ENCODE peak calls at places on chromosomes 12 and 14, in five cellular contexts. N is HepG2, C is HCT116, M is transverse colon, T is sigmoid colon. O is an unnamed sample.

GRCh38 chr14:86115972-86116371 is 586.0 kb downstream of the FLRT2 start:
- DNase-seq in N (no peak), C (no peak), M (no peak), T (no peak), O (no peak)

GRCh38 chr12:62813031-62813829 is 121.7 kb downstream of the PPM1H start:
- DNase-seq in N (no peak), C (peak; percentile 45), M (peak; percentile 45), T (peak; percentile 76), O (no peak)

GRCh38 chr12:67764946-67765619 is 116.5 kb downstream of the DYRK2 start:
- DNase-seq in N (no peak), C (no peak), M (no peak), T (no peak), O (no peak)

GRCh38 chr12:108609535-108610335 is 11.9 kb upstream of the TMEM119 start:
- DNase-seq in N (no peak), C (no peak), M (peak; percentile 67), T (peak; percentile 94), O (no peak)

GRCh38 chr14:35539969-35540368 is 6.0 kb downstream of the INSM2 start:
- DNase-seq in N (no peak), C (no peak), M (no peak), T (no peak), O (no peak)

GRCh38 chr14:76514599-76514998 is 138.7 kb downstream of the ESRRB start:
- DNase-seq in N (peak; percentile 58), C (peak; percentile 48), M (no peak), T (no peak), O (no peak)

GRCh38 chr12:110704750-110705149 is 15.8 kb upstream of the HVCN1 start:
- DNase-seq in N (peak; percentile 68), C (peak; percentile 60), M (peak; percentile 44), T (no peak), O (no peak)

GRCh38 chr14:53879022-53879686 is 77.5 kb downstream of the BMP4 start:
- DNase-seq in N (no peak), C (no peak), M (no peak), T (no peak), O (no peak)

GRCh38 chr12:12182926-12183325 is 83.9 kb downstream of the LRP6 start:
- DNase-seq in N (no peak), C (no peak), M (no peak), T (no peak), O (no peak)

GRCh38 chr12:4153343-4153892 is 120.1 kb upstream of the CCND2 start:
- DNase-seq in N (no peak), C (no peak), M (peak; percentile 50), T (no peak), O (no peak)

GRCh38 chr12:2179953-2180736 is 127.4 kb downstream of the CACNA1C start:
- DNase-seq in N (no peak), C (peak; percentile 29), M (peak; percentile 62), T (peak; percentile 94), O (no peak)

GRCh38 chr12:42024495-42024830 is 120.2 kb downstream of the GXYLT1 start:
- DNase-seq in N (no peak), C (no peak), M (no peak), T (no peak), O (no peak)
- TF ChIP-seq CTCF in N (no peak), C (no peak), M (no peak), T (no peak), O (no peak)

DNA sequence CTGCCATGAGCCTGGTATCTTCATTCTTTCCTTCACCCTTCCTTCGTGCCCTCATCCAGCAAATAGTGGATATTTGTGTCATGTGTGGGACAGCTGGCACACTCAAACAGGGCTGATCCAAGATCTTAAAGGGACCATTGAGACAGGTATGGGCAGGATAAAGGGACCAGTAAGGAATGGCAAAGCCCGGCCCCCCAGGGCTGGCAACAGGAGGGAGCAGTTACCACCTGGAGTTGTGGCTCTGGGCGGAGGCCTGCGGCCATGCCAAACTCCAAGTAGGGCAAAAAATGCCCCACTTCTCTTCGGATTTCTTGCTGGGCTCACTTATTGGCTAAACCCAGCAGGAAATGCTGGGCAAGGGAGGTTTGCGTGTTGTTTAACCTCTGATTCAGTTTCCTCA is 2.1 kb downstream of the OGFOD2 start:
- DNase-seq in N (no peak), C (no peak), M (no peak), T (no peak), O (no peak)
- TF ChIP-seq POLR2AphosphoS5 in N (no peak), C (no peak), M (no peak), T (no peak), O (no peak)

GRCh38 chr14:22650960-22651521 is 6.9 kb upstream of the OR6J1 start:
- DNase-seq in N (no peak), C (peak; percentile 47), M (no peak), T (no peak), O (no peak)
- TF ChIP-seq POLR2A in N (peak; percentile 69), C (peak; percentile 98), M (no peak), T (no peak), O (no peak)

DNA sequence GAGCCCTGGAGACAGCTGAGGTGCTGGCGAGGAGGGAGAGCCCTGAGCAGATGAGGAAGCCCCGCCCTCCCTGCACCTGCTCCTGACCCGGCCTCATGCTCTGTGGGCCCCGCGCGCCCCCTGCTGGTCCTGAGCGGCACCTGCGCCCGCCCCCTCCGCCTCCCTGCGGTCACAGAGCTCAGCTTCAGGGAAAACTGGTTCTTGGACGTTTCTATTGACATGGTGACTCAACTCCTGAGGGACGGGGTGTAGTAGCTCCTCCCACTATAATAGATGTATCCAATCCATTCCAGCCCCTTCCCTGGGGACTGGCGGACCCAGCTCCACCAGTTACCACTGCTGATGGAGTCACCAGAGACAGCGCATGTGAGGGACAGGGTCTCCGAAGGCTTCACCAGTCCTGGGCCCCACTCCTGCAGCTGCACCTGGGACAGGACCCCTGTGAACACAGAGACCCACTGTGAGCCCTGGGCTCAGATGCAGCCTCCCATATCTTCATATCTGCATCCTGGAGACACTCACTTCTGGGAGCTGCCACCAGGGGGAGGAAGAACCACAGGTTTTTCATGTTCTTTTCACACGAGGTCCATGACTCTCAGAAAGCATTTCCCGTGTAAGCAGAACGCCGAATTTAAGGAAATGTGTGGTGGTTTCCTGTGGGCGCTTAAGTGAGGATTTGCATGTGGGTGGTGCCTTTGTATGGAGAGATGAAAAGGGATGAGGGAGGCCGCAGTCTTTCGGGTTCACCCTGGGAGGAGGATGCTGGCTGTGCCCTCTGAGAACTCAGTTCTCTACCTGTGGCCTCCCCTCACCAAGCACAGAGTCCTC is 1346.5 kb downstream of the TMEM121 start:
- DNase-seq in N (peak; percentile 84), C (no peak), M (peak; percentile 94), T (no peak), O (no peak)
- TF ChIP-seq CTCF in N (peak; percentile 78), C (peak; percentile 11), M (peak; percentile 96), T (no peak), O (no peak)

GRCh38 chr14:103581954-103582703 is 19.4 kb downstream of the COA8 start:
- DNase-seq in N (no peak), C (no peak), M (peak; percentile 68), T (no peak), O (no peak)
- TF ChIP-seq POLR2AphosphoS5 in N (no peak), C (no peak), M (no peak), T (no peak), O (no peak)

GRCh38 chr14:69610859-69611263 is 535 bp upstream of the SUSD6 start:
- DNase-seq in N (no peak), C (no peak), M (no peak), T (no peak), O (no peak)

GRCh38 chr14:69612759-69613145 is 1.4 kb downstream of the SUSD6 start:
- DNase-seq in N (no peak), C (peak; percentile 7), M (no peak), T (no peak), O (no peak)

GRCh38 chr14:69610020-69610858 is 1.2 kb upstream of the SUSD6 start:
- DNase-seq in N (no peak), C (no peak), M (no peak), T (no peak), O (no peak)

GRCh38 chr14:69612014-69612758 is 790 bp downstream of the SUSD6 start:
- DNase-seq in N (no peak), C (no peak), M (peak; percentile 50), T (no peak), O (no peak)

GRCh38 chr14:69611264-69612013 is at the start of gene SUSD6:
- DNase-seq in N (peak; percentile 74), C (peak; percentile 66), M (peak; percentile 94), T (peak; percentile 96), O (peak; percentile 95)
- TF ChIP-seq POLR2A in N (no peak), C (no peak), M (peak; percentile 76), T (peak; percentile 44), O (peak; percentile 64)

O was measured in esophagus muscularis mucosa.